ENCODE peak calls at places on chromosomes 11 and 22, in four cellular contexts. One of them, this sample, is unnamed.

GRCh38 chr22:42645938-42646568 is 3.1 kb downstream of the CYB5R3 start:
- DNase-seq in fibroblast of pulmonary artery: no peak
- DNase-seq in fibroblast of villous mesenchyme: no peak
- DNase-seq in IMR-90: no peak
- DNase-seq in this sample: no peak

GRCh38 chr11:92885600-92885999 is 83.9 kb upstream of the MTNR1B start:
- DNase-seq in fibroblast of pulmonary artery: no peak
- DNase-seq in fibroblast of villous mesenchyme: no peak
- DNase-seq in IMR-90: no peak
- DNase-seq in this sample: no peak

GRCh38 chr22:17562906-17563870 is at the start of gene SLC25A18:
- DNase-seq in fibroblast of pulmonary artery: peak
- DNase-seq in fibroblast of villous mesenchyme: peak
- DNase-seq in IMR-90: no peak
- DNase-seq in this sample: no peak

GRCh38 chr11:45109400-45109799 is 37.0 kb upstream of the PRDM11 start:
- DNase-seq in fibroblast of pulmonary artery: no peak
- DNase-seq in fibroblast of villous mesenchyme: no peak
- DNase-seq in IMR-90: no peak
- DNase-seq in this sample: no peak

GRCh38 chr11:2376751-2377451 is at the start of gene CD81:
- DNase-seq in fibroblast of pulmonary artery: peak
- DNase-seq in fibroblast of villous mesenchyme: peak
- DNase-seq in IMR-90: peak
- DNase-seq in this sample: peak

GRCh38 chr22:43001271-43002197 is 13.4 kb downstream of the PACSIN2 start:
- DNase-seq in fibroblast of pulmonary artery: peak
- DNase-seq in fibroblast of villous mesenchyme: peak
- DNase-seq in IMR-90: no peak
- DNase-seq in this sample: no peak

GRCh38 chr11:64675417-64676252 is 47.4 kb downstream of the NRXN2 start:
- DNase-seq in fibroblast of pulmonary artery: peak
- DNase-seq in fibroblast of villous mesenchyme: peak
- DNase-seq in IMR-90: peak
- DNase-seq in this sample: peak

GRCh38 chr11:69832561-69833413 is 13.6 kb upstream of the FGF3 start:
- DNase-seq in fibroblast of pulmonary artery: no peak
- DNase-seq in fibroblast of villous mesenchyme: no peak
- DNase-seq in IMR-90: no peak
- DNase-seq in this sample: no peak

GRCh38 chr22:39743955-39744752 is 149.4 kb downstream of the ENTHD1 start:
- DNase-seq in fibroblast of pulmonary artery: no peak
- DNase-seq in fibroblast of villous mesenchyme: no peak
- DNase-seq in IMR-90: no peak
- DNase-seq in this sample: no peak

GRCh38 chr11:30452114-30452513 is 129.2 kb downstream of the ARL14EP start:
- DNase-seq in fibroblast of pulmonary artery: no peak
- DNase-seq in fibroblast of villous mesenchyme: no peak
- DNase-seq in IMR-90: no peak
- DNase-seq in this sample: no peak

GRCh38 chr11:66891849-66892660 is 35.2 kb downstream of the LRFN4 start:
- DNase-seq in fibroblast of pulmonary artery: peak
- DNase-seq in fibroblast of villous mesenchyme: peak
- DNase-seq in IMR-90: peak
- DNase-seq in this sample: peak

GRCh38 chr11:67615455-67616430 is 9.0 kb downstream of the NDUFV1 start:
- DNase-seq in fibroblast of pulmonary artery: peak
- DNase-seq in fibroblast of villous mesenchyme: no peak
- DNase-seq in IMR-90: no peak
- DNase-seq in this sample: peak

GRCh38 chr11:6603287-6604080 is at the start of the genes ILK and RRP8:
- DNase-seq in fibroblast of pulmonary artery: peak
- DNase-seq in fibroblast of villous mesenchyme: peak
- DNase-seq in IMR-90: peak
- DNase-seq in this sample: peak
- TF ChIP-seq CTCF in fibroblast of pulmonary artery: peak
- TF ChIP-seq CTCF in fibroblast of villous mesenchyme: peak
- TF ChIP-seq CTCF in IMR-90: peak
- TF ChIP-seq CTCF in this sample: no peak

GRCh38 chr11:63489879-63490278 is 1.1 kb downstream of the PLAAT5 start:
- DNase-seq in fibroblast of pulmonary artery: peak
- DNase-seq in fibroblast of villous mesenchyme: peak
- DNase-seq in IMR-90: no peak
- DNase-seq in this sample: no peak
- TF ChIP-seq CTCF in fibroblast of pulmonary artery: peak
- TF ChIP-seq CTCF in fibroblast of villous mesenchyme: no peak
- TF ChIP-seq CTCF in IMR-90: no peak
- TF ChIP-seq CTCF in this sample: no peak

GRCh38 chr11:102405501-102405900 is 47.1 kb downstream of the TMEM123 start:
- DNase-seq in fibroblast of pulmonary artery: no peak
- DNase-seq in fibroblast of villous mesenchyme: no peak
- DNase-seq in IMR-90: no peak
- DNase-seq in this sample: no peak

GRCh38 chr11:102407901-102408300 is 44.7 kb downstream of the TMEM123 start:
- DNase-seq in fibroblast of pulmonary artery: no peak
- DNase-seq in fibroblast of villous mesenchyme: no peak
- DNase-seq in IMR-90: no peak
- DNase-seq in this sample: no peak

GRCh38 chr11:102402556-102402955 is 50.0 kb downstream of the TMEM123 start:
- DNase-seq in fibroblast of pulmonary artery: no peak
- DNase-seq in fibroblast of villous mesenchyme: no peak
- DNase-seq in IMR-90: no peak
- DNase-seq in this sample: no peak

GRCh38 chr11:102408339-102408738 is 44.2 kb downstream of the TMEM123 start:
- DNase-seq in fibroblast of pulmonary artery: no peak
- DNase-seq in fibroblast of villous mesenchyme: no peak
- DNase-seq in IMR-90: no peak
- DNase-seq in this sample: no peak

DNA sequence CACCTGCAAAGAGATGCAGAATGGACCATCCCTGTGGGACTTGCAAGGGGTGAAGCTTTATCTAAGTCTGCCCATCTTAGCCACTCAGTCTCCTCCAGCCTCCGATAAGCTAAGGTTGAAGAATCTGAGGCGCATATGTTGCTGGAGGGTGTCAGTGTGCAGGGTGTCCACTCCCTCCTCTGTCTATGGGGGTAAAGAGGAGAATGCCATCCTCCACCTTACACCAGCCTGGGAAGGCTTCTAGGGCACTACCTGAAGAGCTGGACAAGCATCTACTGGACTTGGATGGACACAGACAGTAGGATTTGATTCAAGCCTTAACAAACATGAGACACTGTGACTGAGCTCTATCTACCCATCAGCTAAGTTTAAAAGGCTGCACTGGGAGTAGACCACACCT is 46.5 kb downstream of the TMEM123 start:
- DNase-seq in fibroblast of pulmonary artery: no peak
- DNase-seq in fibroblast of villous mesenchyme: no peak
- DNase-seq in IMR-90: no peak
- DNase-seq in this sample: no peak
- TF ChIP-seq CTCF in fibroblast of pulmonary artery: no peak
- TF ChIP-seq CTCF in fibroblast of villous mesenchyme: no peak
- TF ChIP-seq CTCF in IMR-90: no peak
- TF ChIP-seq CTCF in this sample: no peak

DNA sequence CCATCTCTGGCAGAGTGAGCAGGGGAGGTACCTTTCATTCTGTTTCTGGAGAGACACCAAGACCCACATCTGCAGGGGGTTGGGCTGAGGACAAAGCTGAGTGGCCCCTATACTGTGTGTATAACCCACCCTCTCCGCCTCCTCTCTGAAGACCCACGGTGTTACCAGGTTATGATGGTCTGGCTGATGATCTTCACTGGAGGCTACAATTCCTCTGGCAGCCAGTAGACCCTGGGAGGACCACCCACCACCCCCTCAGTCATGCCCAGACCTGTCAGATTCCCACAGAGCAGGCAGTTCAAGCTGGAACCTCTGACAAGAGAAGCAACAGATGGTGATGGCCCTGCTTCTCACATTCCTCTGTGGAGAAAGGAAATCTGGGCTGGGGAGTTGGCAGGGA is 11.4 kb upstream of the KCNJ1 start:
- DNase-seq in fibroblast of pulmonary artery: no peak
- DNase-seq in fibroblast of villous mesenchyme: no peak
- DNase-seq in IMR-90: no peak
- DNase-seq in this sample: no peak
- TF ChIP-seq CTCF in fibroblast of pulmonary artery: no peak
- TF ChIP-seq CTCF in fibroblast of villous mesenchyme: no peak
- TF ChIP-seq CTCF in IMR-90: no peak
- TF ChIP-seq CTCF in this sample: no peak

GRCh38 chr11:120564573-120565301 is 53.2 kb downstream of the GRIK4 start:
- DNase-seq in fibroblast of pulmonary artery: peak
- DNase-seq in fibroblast of villous mesenchyme: peak
- DNase-seq in IMR-90: peak
- DNase-seq in this sample: no peak
- TF ChIP-seq CTCF in fibroblast of pulmonary artery: peak
- TF ChIP-seq CTCF in fibroblast of villous mesenchyme: no peak
- TF ChIP-seq CTCF in IMR-90: peak
- TF ChIP-seq CTCF in this sample: no peak

GRCh38 chr22:44120314-44120704 is 60.4 kb upstream of the PARVG start:
- DNase-seq in fibroblast of pulmonary artery: no peak
- DNase-seq in fibroblast of villous mesenchyme: no peak
- DNase-seq in IMR-90: no peak
- DNase-seq in this sample: no peak
- TF ChIP-seq CTCF in fibroblast of pulmonary artery: no peak
- TF ChIP-seq CTCF in fibroblast of villous mesenchyme: no peak
- TF ChIP-seq CTCF in IMR-90: no peak
- TF ChIP-seq CTCF in this sample: no peak

GRCh38 chr22:35352214-35353111 is 28.4 kb upstream of the HMOX1 start:
- DNase-seq in fibroblast of pulmonary artery: no peak
- DNase-seq in fibroblast of villous mesenchyme: no peak
- DNase-seq in IMR-90: no peak
- DNase-seq in this sample: no peak
- TF ChIP-seq CTCF in fibroblast of pulmonary artery: no peak
- TF ChIP-seq CTCF in fibroblast of villous mesenchyme: peak
- TF ChIP-seq CTCF in IMR-90: peak
- TF ChIP-seq CTCF in this sample: peak

GRCh38 chr11:71406681-71407080 is 41.5 kb downstream of the DHCR7 start:
- DNase-seq in fibroblast of pulmonary artery: no peak
- DNase-seq in fibroblast of villous mesenchyme: no peak
- DNase-seq in IMR-90: no peak
- DNase-seq in this sample: no peak
- TF ChIP-seq CTCF in fibroblast of pulmonary artery: no peak
- TF ChIP-seq CTCF in fibroblast of villous mesenchyme: no peak
- TF ChIP-seq CTCF in IMR-90: no peak
- TF ChIP-seq CTCF in this sample: no peak

GRCh38 chr11:11230802-11231562 is 122.1 kb downstream of the CSNK2A3 start:
- DNase-seq in fibroblast of pulmonary artery: no peak
- DNase-seq in fibroblast of villous mesenchyme: no peak
- DNase-seq in IMR-90: no peak
- DNase-seq in this sample: no peak
- TF ChIP-seq CTCF in fibroblast of pulmonary artery: peak
- TF ChIP-seq CTCF in fibroblast of villous mesenchyme: peak
- TF ChIP-seq CTCF in IMR-90: peak
- TF ChIP-seq CTCF in this sample: no peak